ENCODE peak calls at places on chromosomes 13 and 19, in nine cellular contexts. J is SJSA1; K is aorta; H is heart right ventricle; V is kidney; D is ovary; T is body of pancreas; Y is vagina; A is CD8-positive, alpha-beta T cell. E is an unnamed sample.

GRCh38 chr13:74077375-74077774 is 56.8 kb downstream of the KLF12 start:
- DNase-seq in H (no peak), A (no peak), K (no peak), T (no peak), D (no peak), J (no peak), Y (no peak), V (no peak), E (no peak)

GRCh38 chr19:46000497-46001246 is 5.4 kb downstream of the CCDC61 start:
- DNase-seq in Y (no peak), D (no peak), V (peak; percentile 80), T (peak; percentile 71), J (no peak), A (peak; percentile 80), K (no peak), H (peak; percentile 44), E (no peak)

GRCh38 chr13:93740334-93740733 is 513.7 kb downstream of the GPC6 start:
- DNase-seq in D (no peak), Y (no peak), H (no peak), T (no peak), V (no peak), A (no peak), J (no peak), K (no peak), E (no peak)

GRCh38 chr19:50548191-50549058 is 19.8 kb downstream of the LRRC4B start:
- DNase-seq in J (no peak), V (no peak), H (no peak), Y (no peak), D (no peak), K (no peak), T (no peak), A (no peak), E (no peak)

GRCh38 chr13:109155301-109155761 is 525.9 kb downstream of the MYO16 start:
- DNase-seq in V (no peak), T (no peak), K (no peak), A (no peak), H (no peak), D (no peak), J (peak; percentile 98), Y (no peak), E (no peak)

GRCh38 chr19:28023064-28023463 is 1189.9 kb downstream of the UQCRFS1 start:
- DNase-seq in T (no peak), D (no peak), A (no peak), H (no peak), K (no peak), Y (peak; percentile 16), J (no peak), V (no peak), E (no peak)

GRCh38 chr13:85462792-85463425 is 336.3 kb downstream of the SLITRK6 start:
- DNase-seq in D (no peak), T (no peak), K (no peak), V (no peak), J (no peak), Y (no peak), H (no peak), A (no peak), E (no peak)

GRCh38 chr19:54674021-54674617 is 11.3 kb downstream of the LILRB4 start:
- DNase-seq in J (no peak), T (no peak), D (no peak), H (no peak), A (no peak), Y (no peak), V (no peak), K (no peak), E (no peak)

GRCh38 chr19:53195265-53195879 is 2.2 kb upstream of the ZNF665 start:
- DNase-seq in J (no peak), T (peak; percentile 90), D (peak; percentile 59), K (peak; percentile 80), Y (no peak), V (no peak), H (peak; percentile 53), A (peak; percentile 79), E (peak; percentile 68)

GRCh38 chr19:16778796-16779411 is 50.3 kb upstream of the SIN3B start:
- DNase-seq in H (peak; percentile 33), D (peak; percentile 10), K (no peak), Y (no peak), A (peak; percentile 55), T (peak; percentile 20), J (peak; percentile 72), V (peak; percentile 68), E (peak; percentile 20)

GRCh38 chr13:47933688-47934011 is 67.4 kb downstream of the SUCLA2 start:
- DNase-seq in J (no peak), T (no peak), H (no peak), Y (no peak), V (no peak), A (no peak), K (no peak), D (no peak), E (no peak)

GRCh38 chr19:16327911-16328823 is 3.5 kb downstream of the KLF2 start:
- DNase-seq in V (peak; percentile 86), A (peak; percentile 78), H (peak; percentile 56), K (peak; percentile 85), T (peak; percentile 57), Y (no peak), D (peak; percentile 77), J (no peak), E (peak; percentile 75)

GRCh38 chr19:31283701-31284100 is 65.5 kb downstream of the TSHZ3 start:
- DNase-seq in V (peak; percentile 36), D (no peak), Y (no peak), A (no peak), T (no peak), K (no peak), J (no peak), H (no peak), E (no peak)

GRCh38 chr13:95698047-95698749 is 21.3 kb downstream of the DNAJC3 start:
- DNase-seq in J (no peak), A (no peak), D (no peak), Y (no peak), T (no peak), V (no peak), H (no peak), K (no peak), E (no peak)

GRCh38 chr13:59522652-59523051 is 641.1 kb downstream of the DIAPH3 start:
- DNase-seq in A (no peak), T (no peak), Y (no peak), V (no peak), K (no peak), J (no peak), D (no peak), H (no peak), E (no peak)

GRCh38 chr19:10816691-10817090 is 19.3 kb downstream of the TMED1 start:
- DNase-seq in A (no peak), T (no peak), D (no peak), J (peak; percentile 44), H (no peak), V (no peak), Y (no peak), K (no peak), E (no peak)
- H3K27ac ChIP-seq in A (no peak overlapping the region), T (no peak overlapping the region), D (peak overlapping the region; percentile 86), J (peak overlapping the region; percentile 93), H (peak overlapping the region; percentile 59), V (peak overlapping the region; percentile 77), Y (peak overlapping the region; percentile 89), K (no peak overlapping the region), E (peak overlapping the region; percentile 46)

DNA sequence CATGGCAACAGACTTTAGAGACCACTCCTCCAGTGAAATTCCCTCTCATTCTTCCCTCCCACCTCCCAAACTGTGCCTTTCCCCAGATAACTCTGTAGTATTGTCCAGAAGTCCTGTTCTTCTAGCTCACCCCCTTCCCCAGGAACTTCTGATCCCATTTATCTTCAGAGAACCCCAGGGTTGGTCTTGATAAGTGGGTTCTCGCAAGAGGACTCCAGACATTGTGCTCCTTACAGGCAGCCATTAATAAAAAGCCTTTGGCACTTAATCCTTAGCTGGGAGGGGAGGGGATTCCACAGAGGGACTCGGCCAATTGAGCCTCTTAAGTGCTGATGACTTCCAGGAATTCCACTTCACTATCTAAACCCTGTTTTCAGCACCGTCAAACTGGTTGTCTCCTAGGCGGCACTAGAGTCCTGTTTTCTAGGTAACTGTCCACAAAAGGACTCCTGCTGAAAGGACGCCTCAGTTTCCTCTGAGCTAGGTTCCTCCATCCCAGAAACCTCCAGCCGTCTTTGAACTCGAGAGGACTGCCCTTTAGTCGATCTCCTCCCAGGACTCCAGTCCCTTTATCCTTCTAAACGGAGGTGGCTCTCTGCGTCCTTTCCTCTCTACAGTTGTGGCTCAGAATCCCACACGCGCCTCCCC is 2.0 kb downstream of the LTBP4 start:
- DNase-seq in A (no peak), K (no peak), T (no peak), V (no peak), D (no peak), J (no peak), H (no peak), Y (no peak), E (no peak)
- H3K4me1 ChIP-seq in A (peaks cover 76% of the 10 kb centered on the region), K (no peaks in the 10 kb centered on the region), T (peaks cover 73% of the 10 kb centered on the region), V (peaks cover 30% of the 10 kb centered on the region), D (peaks cover 13% of the 10 kb centered on the region), J (peaks cover 52% of the 10 kb centered on the region), H (peaks cover 89% of the 10 kb centered on the region), Y (peaks cover 87% of the 10 kb centered on the region), E (peaks cover 84% of the 10 kb centered on the region)

DNA sequence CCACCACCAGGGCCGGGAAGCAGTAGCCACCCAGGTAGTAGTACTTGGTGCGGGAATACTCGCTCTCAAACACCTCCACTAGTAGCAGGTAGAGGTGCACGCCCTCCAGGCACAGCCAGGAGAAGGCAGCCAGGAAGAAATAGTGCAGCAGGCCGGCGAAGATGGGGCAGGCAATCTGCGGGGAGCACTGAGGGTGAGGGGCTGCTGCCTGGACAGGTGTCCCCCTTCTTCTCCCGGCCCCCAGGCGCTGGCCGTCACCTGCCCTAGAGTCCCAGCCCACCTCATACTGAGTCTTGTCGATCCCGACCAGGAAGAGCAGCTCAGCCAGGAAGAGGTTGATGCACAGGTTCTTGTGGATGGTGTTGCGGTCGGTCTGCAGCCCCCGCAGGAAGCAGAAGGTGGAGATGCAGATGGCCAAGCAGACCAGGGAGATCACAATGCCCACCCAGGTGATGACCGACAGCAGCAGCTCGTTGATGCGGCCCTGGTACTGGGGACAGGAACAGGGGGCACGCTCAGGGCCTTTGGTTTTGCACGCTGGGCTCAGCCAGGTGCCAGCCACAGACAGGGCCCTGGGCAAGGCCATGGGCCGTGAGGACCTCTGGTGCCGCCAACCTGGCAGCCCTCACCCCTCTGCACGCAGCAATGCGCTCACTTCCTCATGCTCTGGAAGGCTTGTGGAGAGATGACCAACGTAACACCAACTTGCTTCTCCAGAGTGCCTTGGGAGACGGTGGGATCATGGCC is 20.8 kb upstream of the ASF1B start:
- DNase-seq in T (no peak), A (no peak), H (no peak), Y (no peak), V (no peak), J (no peak), D (no peak), K (no peak), E (no peak)
- H3K36me3 ChIP-seq in T (no peaks in the 10 kb centered on the region), A (no peaks in the 10 kb centered on the region), H (peaks cover 46% of the 10 kb centered on the region), Y (peaks cover 36% of the 10 kb centered on the region), V (no peaks in the 10 kb centered on the region), J (peaks cover 19% of the 10 kb centered on the region), D (no peaks in the 10 kb centered on the region), K (peaks cover 4% of the 10 kb centered on the region), E (peaks cover 6% of the 10 kb centered on the region)

DNA sequence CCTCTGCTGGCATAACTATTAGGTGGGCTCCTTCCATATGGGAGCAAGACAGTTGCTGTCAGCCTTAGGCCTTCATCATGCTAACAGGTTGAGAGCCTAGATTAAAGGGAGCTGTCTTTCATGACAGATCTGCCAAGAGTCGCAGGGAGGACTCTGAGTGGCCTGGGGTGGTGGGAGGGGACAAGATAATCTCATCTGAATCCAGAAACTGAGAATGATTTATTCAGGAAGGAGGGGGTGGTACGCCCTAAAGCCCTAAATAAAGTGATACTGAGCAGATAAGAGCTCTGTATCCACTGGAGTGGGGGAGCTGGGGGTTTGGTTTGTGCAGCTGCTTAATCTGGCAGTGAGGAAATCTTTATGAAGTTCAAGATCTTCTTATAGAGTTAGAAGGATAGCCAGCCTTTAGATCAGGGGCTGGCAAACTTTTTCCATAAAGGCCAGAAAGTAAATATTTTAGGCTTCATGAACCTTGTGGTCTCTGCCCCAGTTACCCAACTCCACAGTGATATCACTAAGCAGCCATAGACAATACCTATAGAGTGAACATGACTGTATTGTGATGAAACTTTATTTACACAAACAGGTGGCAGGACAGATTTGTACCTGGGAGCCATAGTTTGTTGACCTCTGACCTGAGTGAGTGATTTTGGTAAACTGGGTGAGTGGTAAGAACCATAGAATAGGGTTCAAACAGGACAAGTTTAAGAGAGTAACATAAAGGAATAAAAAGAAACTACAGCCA is 9.7 kb upstream of the STK24 start:
- DNase-seq in K (no peak), D (no peak), A (no peak), Y (peak; percentile 9), T (no peak), J (peak; percentile 31), H (no peak), V (no peak), E (no peak)
- H3K27ac ChIP-seq in K (no peak overlapping the region), D (no peak overlapping the region), A (no peak overlapping the region), Y (no peak overlapping the region), T (no peak overlapping the region), J (no peak overlapping the region), H (no peak overlapping the region), V (no peak overlapping the region), E (no peak overlapping the region)